ENCODE peak calls at places on chromosome 9, in six cellular contexts. C is H1, G is right atrium auricular region, X is GM23338, Q is PC-9, V is cardiac muscle cell. Y is an unnamed sample.

GRCh38 chr9:14251146-14252071 is 62.5 kb downstream of the NFIB start:
- DNase-seq in Q (peak), V (peak), X (peak), C (no peak), G (peak), Y (no peak)

GRCh38 chr9:93115486-93115885 is 18.6 kb downstream of the NINJ1 start:
- DNase-seq in V (no peak), G (no peak), C (no peak), X (peak), Q (no peak), Y (no peak)

GRCh38 chr9:36956908-36957307 is 77.2 kb downstream of the PAX5 start:
- DNase-seq in X (peak), C (no peak), Q (no peak), G (no peak), V (no peak), Y (no peak)

GRCh38 chr9:132301521-132301920 is 53.3 kb downstream of the SETX start:
- DNase-seq in Q (no peak), X (no peak), G (no peak), C (no peak), V (no peak), Y (no peak)

GRCh38 chr9:38682713-38683112 is 37.2 kb downstream of the FAM240B start:
- DNase-seq in C (no peak), V (peak), X (peak), G (peak), Q (peak), Y (peak)

GRCh38 chr9:134294228-134295071 is 31.8 kb upstream of the RXRA start:
- DNase-seq in X (peak), C (no peak), Q (no peak), V (peak), G (peak), Y (no peak)

GRCh38 chr9:8660383-8660782 is 860.8 kb upstream of the DMAC1 start:
- DNase-seq in G (peak), X (no peak), Q (no peak), C (no peak), V (peak), Y (no peak)

GRCh38 chr9:99026271-99026955 is 78.5 kb upstream of the TGFBR1 start:
- DNase-seq in G (peak), Q (no peak), X (no peak), V (no peak), C (no peak), Y (no peak)

GRCh38 chr9:281753-282645 is 67.3 kb downstream of the DOCK8 start:
- DNase-seq in V (no peak), C (no peak), G (no peak), Q (no peak), X (no peak), Y (no peak)

GRCh38 chr9:106404137-106404536 is 458.8 kb upstream of the ZNF462 start:
- DNase-seq in C (no peak), V (no peak), X (no peak), Q (no peak), G (no peak), Y (no peak)

GRCh38 chr9:72958485-72959266 is 5.8 kb upstream of the ALDH1A1 start:
- DNase-seq in C (no peak), X (peak), Q (no peak), G (no peak), V (no peak), Y (no peak)

GRCh38 chr9:105296889-105297288 is 52.4 kb downstream of the SLC44A1 start:
- DNase-seq in C (no peak), V (peak), G (no peak), X (peak), Q (peak), Y (no peak)

GRCh38 chr9:105295151-105295550 is 50.7 kb downstream of the SLC44A1 start:
- DNase-seq in Q (no peak), C (no peak), V (no peak), G (no peak), X (no peak), Y (no peak)

GRCh38 chr9:105295986-105296385 is 51.5 kb downstream of the SLC44A1 start:
- DNase-seq in C (no peak), Q (no peak), X (peak), G (no peak), V (peak), Y (no peak)

GRCh38 chr9:105297442-105298097 is 53.1 kb downstream of the SLC44A1 start:
- DNase-seq in Q (no peak), G (no peak), V (peak), X (peak), C (no peak), Y (no peak)

DNA sequence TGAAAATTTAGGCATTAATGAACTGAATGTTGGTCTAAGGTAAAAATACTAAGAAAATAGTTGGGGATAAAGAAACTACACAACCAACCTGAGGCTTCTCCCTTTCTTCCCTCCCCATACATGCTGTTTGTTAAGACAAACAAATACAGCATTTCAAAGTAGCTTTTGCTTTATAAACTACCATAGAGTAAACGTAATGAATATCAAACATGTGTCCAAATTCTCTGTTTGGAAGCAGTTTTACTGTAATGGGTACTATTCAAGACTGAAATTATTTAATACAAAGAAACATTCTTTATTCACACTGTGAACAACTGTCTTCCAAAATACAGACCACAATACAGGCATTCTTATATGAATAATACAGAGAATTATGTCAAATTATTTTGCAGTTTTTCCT is 52.0 kb downstream of the SLC44A1 start:
- DNase-seq in C (no peak), Q (no peak), X (no peak), V (no peak), G (no peak), Y (no peak)
- H3K4me3 ChIP-seq in C (peak), Q (no peak), X (peak), V (no peak), G (no peak), Y (no peak)

DNA sequence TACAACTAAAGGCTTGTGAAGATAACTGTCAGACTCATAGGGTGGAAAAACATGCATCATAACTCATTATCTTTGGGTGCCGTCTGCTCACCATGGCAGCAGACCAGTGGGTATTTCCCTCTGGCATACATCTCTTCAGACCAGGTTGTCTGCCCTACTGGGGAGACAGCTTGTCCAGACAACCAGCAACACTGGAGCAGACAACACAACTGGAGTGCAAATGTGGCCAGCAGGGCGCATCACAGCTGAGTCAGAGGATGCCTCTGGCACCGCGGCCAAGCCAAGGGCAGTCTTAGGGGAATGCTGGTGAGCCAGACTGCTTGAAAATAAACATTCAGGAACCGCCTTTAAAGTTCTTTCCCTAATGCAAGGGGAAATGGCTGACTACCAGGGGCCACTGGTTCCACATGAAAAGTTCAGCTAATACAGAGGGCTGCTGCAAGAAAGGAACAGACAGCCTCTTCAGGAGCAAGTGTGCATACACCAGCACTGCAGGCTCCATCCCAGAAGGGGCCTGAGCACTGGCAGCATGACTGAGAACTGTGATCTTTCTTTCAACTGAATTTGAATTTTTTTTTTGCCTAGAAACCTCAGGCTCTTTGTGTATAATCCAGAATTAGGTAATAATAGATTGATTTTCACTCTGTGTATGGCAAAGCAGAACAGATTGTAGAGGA is 77.3 kb downstream of the MAMDC2 start:
- DNase-seq in C (no peak), Q (peak), X (no peak), V (peak), G (peak), Y (peak)
- TF ChIP-seq CTCF in C (peak), Q (no peak), X (peak), V (peak), G (no peak), Y (peak)

DNA sequence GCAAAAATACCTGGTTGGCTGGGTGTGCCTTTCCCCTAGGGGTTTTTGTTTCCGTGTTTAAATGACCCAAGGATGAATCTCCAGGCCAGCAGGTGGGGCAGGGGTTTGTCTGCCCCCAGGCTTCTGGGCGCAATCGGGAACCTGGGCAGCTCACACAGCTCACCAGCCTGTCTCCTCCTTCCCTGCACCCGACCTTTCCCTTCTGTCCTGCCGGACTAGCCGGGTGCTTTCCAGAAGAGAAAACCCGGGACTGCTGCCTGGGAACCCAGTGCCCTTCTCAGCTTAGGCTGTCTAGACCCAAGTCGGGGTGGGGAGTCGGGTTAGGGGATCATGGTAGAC is 84.3 kb downstream of the DAB2IP start:
- DNase-seq in V (no peak), X (peak), C (no peak), G (no peak), Q (peak), Y (no peak)
- H3K4me3 ChIP-seq in V (peak), X (peak), C (peak), G (peak), Q (peak), Y (peak)

GRCh38 chr9:5269249-5269715 is 35.2 kb downstream of the RLN2 start:
- DNase-seq in V (peak), G (no peak), X (peak), C (no peak), Q (peak), Y (no peak)

GRCh38 chr9:5263568-5264218 is 32.5 kb downstream of the INSL4 start:
- DNase-seq in X (peak), V (peak), C (no peak), Q (no peak), G (no peak), Y (no peak)

GRCh38 chr9:5264219-5264595 is 33.0 kb downstream of the INSL4 start:
- DNase-seq in V (no peak), Q (no peak), C (no peak), G (no peak), X (no peak), Y (no peak)

DNA sequence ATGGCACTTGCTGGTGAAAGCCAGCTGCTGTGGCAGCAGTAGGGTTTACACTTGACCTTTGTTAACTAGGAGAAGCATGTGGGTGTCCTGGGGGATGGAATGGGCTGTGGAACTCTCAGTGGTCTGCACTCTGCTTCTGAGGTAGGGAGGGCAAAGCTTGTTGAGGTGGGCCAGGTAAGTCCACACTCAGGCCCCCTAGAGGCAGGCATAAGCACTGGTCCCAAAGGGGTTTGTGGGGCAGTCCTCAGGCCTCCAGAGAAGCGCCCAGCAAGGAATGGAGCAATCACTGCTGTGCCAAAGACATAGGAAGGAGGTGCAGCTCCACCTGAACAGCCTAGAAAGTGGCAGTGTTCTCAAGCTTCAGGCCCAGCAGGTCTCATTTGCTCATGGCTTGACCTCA is 34.7 kb downstream of the INSL4 start:
- DNase-seq in V (no peak), C (peak), Q (no peak), X (peak), G (no peak), Y (no peak)
- TF ChIP-seq CTCF in V (no peak), C (peak), Q (no peak), X (peak), G (no peak), Y (no peak)

GRCh38 chr9:78028926-78029325 is 2.7 kb downstream of the GNAQ start:
- DNase-seq in C (no peak), Q (no peak), X (no peak), G (no peak), V (no peak), Y (no peak)
- H3K4me3 ChIP-seq in C (no peak), Q (peak), X (peak), G (peak), V (peak), Y (peak)

DNA sequence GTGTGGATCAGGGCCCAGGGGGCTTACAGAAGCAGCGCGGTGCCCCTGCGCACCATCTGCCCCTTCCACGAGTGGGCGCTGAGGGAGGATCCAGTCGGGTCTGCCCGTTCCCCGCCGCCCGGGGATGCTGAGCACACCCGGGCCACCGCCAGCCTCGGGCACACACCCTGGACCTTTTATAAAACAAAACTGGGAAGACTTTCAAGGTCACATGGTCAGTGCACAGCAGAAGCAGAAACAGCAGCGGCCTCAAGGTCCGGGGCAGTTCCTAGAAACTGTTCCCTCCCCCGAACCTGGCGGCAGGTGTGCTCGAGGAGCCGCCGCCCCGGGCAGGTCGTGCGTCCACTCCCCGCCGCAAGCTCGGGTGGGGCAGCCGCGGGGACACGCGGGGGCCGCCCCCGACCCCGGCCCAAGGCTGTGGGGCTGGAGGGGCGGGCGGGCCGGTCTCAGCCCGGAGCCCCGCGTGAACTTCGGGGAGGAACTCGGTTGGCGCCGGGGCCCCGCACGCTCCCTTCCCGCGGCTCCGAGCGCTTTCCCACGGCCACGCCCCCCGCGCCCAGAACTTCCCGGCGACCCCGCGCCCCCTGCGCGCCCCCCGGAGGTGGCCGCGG is 619 bp upstream of the PPP1R26 start:
- DNase-seq in Q (peak), C (peak), G (peak), X (peak), V (peak), Y (no peak)
- TF ChIP-seq CTCF in Q (no peak), C (no peak), G (no peak), X (peak), V (peak), Y (no peak)

GRCh38 chr9:120532475-120532874 is 47.5 kb downstream of the CDK5RAP2 start:
- DNase-seq in Q (peak), V (peak), X (no peak), C (no peak), G (no peak), Y (peak)
- H3K4me3 ChIP-seq in Q (no peak), V (no peak), X (no peak), C (no peak), G (no peak), Y (no peak)

GRCh38 chr9:121987312-121987711 is 105.8 kb downstream of the TTLL11 start:
- DNase-seq in X (no peak), G (no peak), Q (no peak), C (no peak), V (no peak), Y (no peak)

GRCh38 chr9:121989010-121989409 is 104.1 kb downstream of the TTLL11 start:
- DNase-seq in V (peak), X (peak), Q (peak), C (peak), G (peak), Y (no peak)

GRCh38 chr9:121981118-121981883 is 111.8 kb downstream of the TTLL11 start:
- DNase-seq in X (no peak), C (no peak), Q (no peak), V (no peak), G (no peak), Y (no peak)

GRCh38 chr9:121984726-121985402 is 108.2 kb downstream of the TTLL11 start:
- DNase-seq in X (no peak), G (no peak), V (peak), Q (no peak), C (no peak), Y (no peak)

GRCh38 chr9:121985792-121986494 is 107.2 kb downstream of the TTLL11 start:
- DNase-seq in C (no peak), X (peak), G (peak), Q (no peak), V (peak), Y (no peak)
- TF ChIP-seq CTCF in C (no peak), X (peak), G (no peak), Q (no peak), V (peak), Y (no peak)

GRCh38 chr9:124776952-124777645 is at the start of gene OLFML2A:
- DNase-seq in Q (peak), X (peak), G (no peak), V (no peak), C (peak), Y (no peak)
- H3K4me3 ChIP-seq in Q (peak), X (peak), G (peak), V (peak), C (peak), Y (peak)

GRCh38 chr9:15622596-15622995 is 69.8 kb downstream of the CCDC171 start:
- DNase-seq in C (no peak), X (peak), Q (no peak), G (no peak), V (peak), Y (no peak)
- TF ChIP-seq CTCF in C (peak), X (no peak), Q (peak), G (no peak), V (peak), Y (peak)